ENCODE peak calls at places on chromosomes 2 and 18, in eight cellular contexts. D is Caco-2, J is osteocyte, Y is BE2C, B is mucosa of descending colon, N is tibial artery, Z is epithelial cell of esophagus, Q is right atrium auricular region. V is an unnamed sample.

GRCh38 chr18:26386421-26386820 is 160.2 kb downstream of the TAF4B start:
- DNase-seq in D (no peak), J (no peak), Y (no peak), B (no peak), N (no peak), Z (no peak), Q (no peak), V (no peak)

GRCh38 chr2:70888925-70889715 is 46.6 kb upstream of the ATP6V1B1 start:
- DNase-seq in D (no peak), J (peak), Y (no peak), B (no peak), N (no peak), Z (no peak), Q (peak), V (no peak)

GRCh38 chr2:192194866-192195547 is at the start of gene TMEFF2:
- DNase-seq in D (peak), J (peak), Y (peak), B (peak), N (peak), Z (peak), Q (peak), V (peak)

GRCh38 chr2:8342407-8342806 is 339.4 kb upstream of the ID2 start:
- DNase-seq in D (no peak), J (no peak), Y (no peak), B (no peak), N (no peak), Z (no peak), Q (no peak), V (no peak)

GRCh38 chr18:77143196-77143595 is 10.6 kb upstream of the MBP start:
- DNase-seq in D (no peak), J (peak), Y (no peak), B (no peak), N (no peak), Z (no peak), Q (no peak), V (no peak)

GRCh38 chr2:74548285-74548918 is 5.3 kb downstream of the LOXL3 start:
- DNase-seq in D (no peak), J (no peak), Y (no peak), B (no peak), N (no peak), Z (no peak), Q (no peak), V (no peak)

GRCh38 chr2:37471994-37472393 is 127.6 kb downstream of the QPCT start:
- DNase-seq in D (no peak), J (no peak), Y (no peak), B (no peak), N (no peak), Z (peak), Q (no peak), V (no peak)

GRCh38 chr2:101657787-101658186 is 39.7 kb upstream of the MAP4K4 start:
- DNase-seq in D (no peak), J (no peak), Y (no peak), B (no peak), N (no peak), Z (no peak), Q (no peak), V (no peak)

GRCh38 chr18:68017385-68017784 is 500.9 kb upstream of the DSEL start:
- DNase-seq in D (no peak), J (no peak), Y (no peak), B (no peak), N (no peak), Z (no peak), Q (no peak), V (no peak)

GRCh38 chr2:57460875-57461274 is 585.7 kb upstream of the VRK2 start:
- DNase-seq in D (no peak), J (no peak), Y (no peak), B (no peak), N (no peak), Z (no peak), Q (no peak), V (no peak)

GRCh38 chr2:234679766-234680687 is 183.1 kb upstream of the ARL4C start:
- DNase-seq in D (no peak), J (peak), Y (no peak), B (peak), N (peak), Z (peak), Q (peak), V (no peak)

GRCh38 chr2:199757466-199757865 is 93.5 kb downstream of the FTCDNL1 start:
- DNase-seq in D (no peak), J (no peak), Y (no peak), B (peak), N (no peak), Z (no peak), Q (no peak), V (no peak)

GRCh38 chr2:220246356-220246755 is 618.9 kb downstream of the SLC4A3 start:
- DNase-seq in D (no peak), J (no peak), Y (no peak), B (no peak), N (no peak), Z (no peak), Q (no peak), V (no peak)

GRCh38 chr2:172972005-172972619 is 103.5 kb upstream of the MAP3K20 start:
- DNase-seq in D (peak), J (no peak), Y (peak), B (peak), N (no peak), Z (peak), Q (no peak), V (no peak)

GRCh38 chr2:24492283-24493272 is 1.5 kb downstream of the NCOA1 start:
- DNase-seq in D (no peak), J (no peak), Y (no peak), B (no peak), N (no peak), Z (peak), Q (no peak), V (no peak)

DNA sequence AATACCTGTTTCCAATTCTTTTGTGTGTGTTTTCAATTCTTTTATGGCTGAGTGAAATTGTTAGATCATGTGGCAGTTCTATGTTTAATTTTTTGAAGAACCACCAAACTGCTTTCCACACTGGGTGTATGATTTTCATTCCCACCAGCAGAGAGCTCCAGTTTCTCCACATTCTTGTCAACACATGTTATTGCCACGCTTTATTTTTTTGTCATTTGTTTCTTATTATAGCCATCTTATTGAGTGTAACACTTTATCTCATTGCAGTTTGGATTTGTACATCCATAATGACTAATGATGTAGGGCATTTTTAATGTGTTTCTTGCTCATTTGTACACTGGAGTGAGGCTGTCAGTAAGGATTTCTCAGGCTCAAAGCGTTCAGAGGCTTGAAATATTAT is 184.3 kb downstream of the PIEZO2 start:
- DNase-seq in D (no peak), J (no peak), Y (no peak), B (no peak), N (no peak), Z (no peak), Q (no peak), V (no peak)
- TF ChIP-seq CTCF in D (no peak), J (peak), Y (no peak), B (no peak), N (no peak), Z (no peak), Q (no peak), V (no peak)

GRCh38 chr2:162155093-162155492 is 3.0 kb upstream of the GCG start:
- DNase-seq in D (no peak), J (no peak), Y (no peak), B (no peak), N (no peak), Z (no peak), Q (no peak), V (no peak)
- TF ChIP-seq CTCF in D (peak), J (no peak), Y (no peak), B (no peak), N (no peak), Z (peak), Q (no peak), V (peak)

DNA sequence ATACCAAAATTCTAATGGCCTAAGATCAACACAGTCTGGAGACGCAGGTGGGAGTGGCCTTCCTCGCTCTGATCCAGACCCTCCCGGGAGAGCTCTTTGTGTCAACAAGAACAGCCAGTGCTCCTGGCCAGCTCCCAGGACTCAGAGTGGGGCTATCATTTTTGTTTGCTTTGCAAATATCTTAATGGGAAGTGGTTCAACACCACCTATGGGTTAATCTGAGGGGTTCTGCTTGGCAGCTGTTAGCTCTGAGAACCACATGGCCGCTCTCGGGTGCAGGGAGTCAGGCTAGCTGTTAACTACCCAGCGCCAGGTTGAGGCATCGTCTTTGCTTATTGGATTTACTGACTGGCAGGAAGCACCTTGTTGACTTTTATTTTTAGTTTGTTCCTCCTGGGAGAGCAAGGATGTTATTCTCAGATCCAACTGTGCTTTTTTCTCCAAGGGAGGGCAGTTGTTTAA is 184.8 kb upstream of the SP5 start:
- DNase-seq in D (peak), J (peak), Y (peak), B (peak), N (peak), Z (peak), Q (peak), V (no peak)
- TF ChIP-seq CTCF in D (peak), J (peak), Y (no peak), B (no peak), N (no peak), Z (no peak), Q (no peak), V (no peak)

GRCh38 chr2:239459581-239459980 is 58.8 kb upstream of the HDAC4 start:
- DNase-seq in D (no peak), J (peak), Y (no peak), B (no peak), N (peak), Z (no peak), Q (peak), V (no peak)
- TF ChIP-seq CTCF in D (no peak), J (no peak), Y (no peak), B (no peak), N (no peak), Z (no peak), Q (no peak), V (no peak)

DNA sequence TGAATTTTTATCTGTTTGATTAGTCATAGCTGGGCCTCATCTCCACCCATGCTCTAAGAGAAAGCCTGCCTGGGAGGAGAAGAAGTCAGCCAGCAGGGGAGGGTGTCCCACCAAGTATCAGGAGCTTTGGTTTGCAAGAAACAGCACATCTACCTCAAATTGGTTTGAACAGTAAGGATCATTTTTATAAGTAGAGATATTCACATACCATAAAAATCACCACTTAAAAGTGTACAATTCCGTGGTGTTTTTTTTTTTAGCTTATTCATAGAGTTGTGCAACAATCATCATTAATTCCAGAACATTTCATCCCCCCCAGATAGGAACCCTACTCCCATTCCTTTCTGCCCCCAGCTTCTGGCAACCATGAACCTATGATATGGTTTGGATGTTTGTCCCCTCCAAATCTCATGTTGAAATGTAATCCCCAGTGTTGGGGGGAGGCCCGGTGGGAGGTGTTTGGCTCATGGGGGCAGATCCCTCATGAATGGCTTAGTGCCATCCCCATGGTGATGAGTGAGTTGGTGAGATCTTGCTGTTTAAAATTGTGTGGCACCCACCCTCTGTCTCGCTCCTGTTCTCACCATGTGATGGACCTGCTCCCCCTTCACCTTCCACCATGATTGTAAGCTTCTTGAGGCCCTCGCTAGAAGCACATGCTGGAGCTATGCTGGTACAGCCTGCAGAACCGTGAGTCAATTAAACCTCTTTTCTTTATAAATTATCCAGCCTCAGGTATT is 36.2 kb upstream of the HS6ST1 start:
- DNase-seq in D (no peak), J (no peak), Y (no peak), B (no peak), N (no peak), Z (no peak), Q (peak), V (no peak)
- TF ChIP-seq CTCF in D (peak), J (peak), Y (no peak), B (no peak), N (no peak), Z (no peak), Q (no peak), V (no peak)

GRCh38 chr2:193228276-193228675 is 1033.5 kb upstream of the TMEFF2 start:
- DNase-seq in D (no peak), J (no peak), Y (no peak), B (no peak), N (no peak), Z (no peak), Q (no peak), V (no peak)
- TF ChIP-seq CTCF in D (no peak), J (no peak), Y (no peak), B (no peak), N (no peak), Z (no peak), Q (no peak), V (no peak)

GRCh38 chr18:58264846-58265245 is 220.8 kb downstream of the NEDD4L start:
- DNase-seq in D (no peak), J (no peak), Y (no peak), B (no peak), N (no peak), Z (no peak), Q (no peak), V (no peak)

GRCh38 chr18:58263733-58264469 is 219.9 kb downstream of the NEDD4L start:
- DNase-seq in D (no peak), J (no peak), Y (no peak), B (no peak), N (no peak), Z (no peak), Q (no peak), V (no peak)

GRCh38 chr18:58268849-58269248 is 224.8 kb downstream of the NEDD4L start:
- DNase-seq in D (no peak), J (no peak), Y (no peak), B (no peak), N (no peak), Z (peak), Q (no peak), V (no peak)

GRCh38 chr18:58267493-58267892 is 223.5 kb downstream of the NEDD4L start:
- DNase-seq in D (no peak), J (no peak), Y (no peak), B (no peak), N (no peak), Z (peak), Q (no peak), V (no peak)

DNA sequence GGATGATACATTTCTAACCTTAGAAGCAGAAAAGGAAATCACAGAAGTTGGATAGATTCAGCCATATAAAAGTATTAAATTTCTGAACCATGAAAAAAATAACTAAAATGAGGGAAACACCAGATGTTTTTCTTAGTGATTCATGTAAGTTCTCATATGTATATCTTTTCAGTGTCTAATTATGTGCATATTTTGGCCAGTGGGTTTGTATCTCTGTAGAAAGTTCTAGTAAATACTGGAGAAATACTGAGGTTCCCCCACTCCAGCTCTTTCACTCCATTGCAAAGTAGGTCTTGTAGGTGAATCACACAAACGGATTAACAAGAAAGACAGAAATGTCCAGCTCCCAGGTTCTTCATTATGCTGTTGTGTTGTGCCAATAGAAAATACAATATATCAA is 222.3 kb downstream of the NEDD4L start:
- DNase-seq in D (no peak), J (no peak), Y (no peak), B (no peak), N (no peak), Z (peak), Q (no peak), V (no peak)
- TF ChIP-seq CTCF in D (no peak), J (no peak), Y (no peak), B (no peak), N (no peak), Z (no peak), Q (no peak), V (no peak)